ENCODE peak calls at places on chromosomes 3 and 15, in nine cellular contexts. X, E, A, B, J, D, T, W and Y are unnamed samples.

GRCh38 chr3:56154297-56154696 is 314.0 kb downstream of the ERC2 start:
- DNase-seq in X (no peak), E (no peak), A (no peak), B (peak; percentile 41), J (no peak), D (peak; percentile 15), T (no peak), W (no peak), Y (peak; percentile 45)

GRCh38 chr15:78035319-78035718 is 42.2 kb downstream of the TBC1D2B start:
- DNase-seq in X (peak; percentile 51), E (no peak), A (no peak), B (no peak), J (no peak), D (no peak), T (no peak), W (no peak), Y (no peak)

GRCh38 chr3:161449784-161450183 is 46.8 kb upstream of the OTOL1 start:
- DNase-seq in X (no peak), E (no peak), A (no peak), B (no peak), J (no peak), D (no peak), T (no peak), W (no peak), Y (no peak)

GRCh38 chr15:68204776-68205557 is at the start of gene CALML4:
- DNase-seq in X (no peak), E (peak; percentile 90), A (no peak), B (peak; percentile 35), J (peak; percentile 81), D (peak; percentile 33), T (no peak), W (peak; percentile 24), Y (no peak)

GRCh38 chr3:33660035-33660434 is 58.0 kb downstream of the CLASP2 start:
- DNase-seq in X (no peak), E (no peak), A (no peak), B (no peak), J (no peak), D (peak; percentile 33), T (no peak), W (no peak), Y (no peak)

GRCh38 chr3:126284258-126284904 is 72.8 kb downstream of the KLF15 start:
- DNase-seq in X (no peak), E (no peak), A (no peak), B (peak; percentile 78), J (no peak), D (peak; percentile 38), T (no peak), W (no peak), Y (peak; percentile 87)

GRCh38 chr3:44353355-44353924 is 14.9 kb downstream of the TCAIM start:
- DNase-seq in X (no peak), E (no peak), A (no peak), B (no peak), J (no peak), D (no peak), T (no peak), W (no peak), Y (no peak)

GRCh38 chr15:63843901-63844317 is 10.2 kb upstream of the HERC1 start:
- DNase-seq in X (no peak), E (no peak), A (no peak), B (no peak), J (no peak), D (peak; percentile 12), T (no peak), W (no peak), Y (peak; percentile 81)

GRCh38 chr3:127658234-127658633 is 14.5 kb upstream of the ABTB1 start:
- DNase-seq in X (no peak), E (no peak), A (no peak), B (no peak), J (no peak), D (no peak), T (no peak), W (no peak), Y (no peak)

GRCh38 chr3:18302517-18302916 is 122.6 kb downstream of the SATB1 start:
- DNase-seq in X (no peak), E (no peak), A (no peak), B (peak; percentile 88), J (no peak), D (peak; percentile 5), T (no peak), W (no peak), Y (peak; percentile 24)

GRCh38 chr3:181838940-181839914 is 127.5 kb downstream of the SOX2 start:
- DNase-seq in X (no peak), E (no peak), A (no peak), B (no peak), J (no peak), D (no peak), T (no peak), W (peak; percentile 99), Y (no peak)

GRCh38 chr3:129040579-129041300 is 19.8 kb upstream of the GP9 start:
- DNase-seq in X (no peak), E (no peak), A (no peak), B (no peak), J (peak; percentile 21), D (no peak), T (no peak), W (no peak), Y (no peak)

GRCh38 chr15:52656412-52656811 is 22.8 kb downstream of the ATOSA start:
- DNase-seq in X (no peak), E (no peak), A (no peak), B (no peak), J (no peak), D (no peak), T (no peak), W (no peak), Y (no peak)